ENCODE peak calls at places on chromosomes 4 and X, in five cellular contexts. A is neuronal stem cell, S is mesenchymal stem cell, O is trophoblast cell, T is H1. L is an unnamed sample.

GRCh38 chrX:64894454-64895038 is 81.7 kb downstream of the ZC4H2 start:
- DNase-seq in A (peak), T (peak), O (peak), S (peak), L (peak)

GRCh38 chrX:110178179-110178865 is 139.6 kb downstream of the AMMECR1 start:
- DNase-seq in T (no peak), O (no peak), S (no peak), A (no peak), L (no peak)

GRCh38 chr4:120754590-120754989 is 167.9 kb downstream of the PRDM5 start:
- DNase-seq in O (no peak), T (no peak), A (no peak), S (no peak), L (no peak)

GRCh38 chr4:4446434-4446833 is 59.5 kb downstream of the NSG1 start:
- DNase-seq in S (no peak), A (no peak), T (no peak), O (peak), L (no peak)

GRCh38 chrX:118727686-118728339 is 407 bp downstream of the IL13RA1 start:
- DNase-seq in A (no peak), O (peak), T (no peak), S (peak), L (no peak)

GRCh38 chr4:173506780-173507211 is 23.2 kb downstream of the HAND2 start:
- DNase-seq in S (no peak), T (no peak), O (no peak), A (no peak), L (peak)

GRCh38 chrX:78658851-78659744 is at the start of gene RTL3:
- DNase-seq in O (peak), S (peak), T (no peak), A (no peak), L (no peak)

GRCh38 chrX:6644411-6644810 is 109.5 kb upstream of the VCX3A start:
- DNase-seq in O (peak), T (no peak), S (no peak), A (no peak), L (no peak)

GRCh38 chr4:98555798-98556445 is 102.5 kb downstream of the TSPAN5 start:
- DNase-seq in T (no peak), O (no peak), S (no peak), A (no peak), L (no peak)

GRCh38 chrX:48569958-48570357 is 4.3 kb upstream of the RBM3 start:
- DNase-seq in O (no peak), S (no peak), A (no peak), T (no peak), L (no peak)

GRCh38 chr4:180280076-180280475 is 1963.1 kb upstream of the TENM3 start:
- DNase-seq in O (no peak), T (no peak), A (no peak), S (no peak), L (no peak)

GRCh38 chr4:177108708-177109107 is 201.0 kb upstream of the NEIL3 start:
- DNase-seq in S (peak), A (no peak), O (no peak), T (no peak), L (no peak)

GRCh38 chr4:47551682-47552081 is 66.6 kb downstream of the ATP10D start:
- DNase-seq in T (no peak), A (no peak), O (peak), S (peak), L (no peak)

GRCh38 chr4:170423137-170423536 is 333.4 kb upstream of the AADAT start:
- DNase-seq in A (no peak), T (no peak), O (no peak), S (peak), L (no peak)

GRCh38 chrX:153530411-153531145 is 13.1 kb downstream of the ATP2B3 start:
- DNase-seq in A (no peak), O (no peak), T (no peak), S (no peak), L (no peak)

GRCh38 chrX:15358533-15358932 is 23.2 kb upstream of the PIGA start:
- DNase-seq in T (no peak), S (no peak), A (no peak), O (no peak), L (no peak)

GRCh38 chrX:2854918-2855317 is 26.2 kb downstream of the GYG2 start:
- DNase-seq in A (no peak), S (no peak), T (no peak), O (no peak), L (no peak)

GRCh38 chr4:53928825-53929224 is 135.6 kb downstream of the CHIC2 start:
- DNase-seq in A (no peak), T (no peak), S (peak), O (no peak), L (no peak)

GRCh38 chr4:113941836-113942235 is 37.6 kb downstream of the ARSJ start:
- DNase-seq in T (no peak), S (no peak), O (peak), A (no peak), L (no peak)

GRCh38 chr4:48025005-48025404 is 8.4 kb downstream of the NIPAL1 start:
- DNase-seq in T (no peak), O (peak), A (no peak), S (peak), L (no peak)

GRCh38 chrX:130393451-130394074 is 8.1 kb upstream of the GPR119 start:
- DNase-seq in T (peak), A (no peak), O (peak), S (peak), L (peak)

GRCh38 chrX:46642145-46642544 is 68.6 kb downstream of the CHST7 start:
- DNase-seq in O (peak), T (no peak), A (no peak), S (peak), L (no peak)

GRCh38 chr4:58809948-58810347 is 1699.8 kb upstream of the IGFBP7 start:
- DNase-seq in A (no peak), T (no peak), O (peak), S (peak), L (no peak)

GRCh38 chr4:58808817-58809216 is 1698.6 kb upstream of the IGFBP7 start:
- DNase-seq in T (no peak), O (no peak), A (no peak), S (no peak), L (no peak)

GRCh38 chr4:58807843-58808605 is 1697.8 kb upstream of the IGFBP7 start:
- DNase-seq in A (no peak), S (peak), T (no peak), O (peak), L (no peak)

DNA sequence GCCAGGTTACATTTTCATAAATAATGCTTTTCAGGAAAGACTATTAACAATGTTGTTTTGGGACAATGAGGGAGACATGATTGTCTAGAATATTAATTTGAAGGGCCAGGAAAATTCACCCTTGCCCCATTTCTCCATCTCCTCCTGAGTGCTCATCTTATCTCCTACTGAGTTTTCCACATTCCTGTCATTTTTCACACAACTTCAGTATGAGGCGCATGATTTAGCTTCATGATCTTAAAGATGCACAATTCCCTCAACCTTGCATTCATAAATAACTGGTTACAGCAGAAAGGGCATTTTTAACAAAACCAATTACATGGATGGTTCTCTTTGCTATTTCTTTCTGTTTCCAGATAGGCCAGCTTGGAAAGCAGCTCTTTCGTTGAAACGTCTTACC is 1699.2 kb upstream of the IGFBP7 start:
- DNase-seq in O (peak), A (no peak), T (no peak), S (peak), L (no peak)
- H2BK12ac ChIP-seq in O (no peak), A (no peak), T (no peak), S (no peak), L (no peak)

GRCh38 chr4:158161561-158162354 is 11.1 kb downstream of the GASK1B start:
- DNase-seq in T (no peak), A (no peak), O (peak), S (peak), L (no peak)
- H2AK5ac ChIP-seq in T (no peak), A (no peak), O (no peak), S (peak), L (no peak)

DNA sequence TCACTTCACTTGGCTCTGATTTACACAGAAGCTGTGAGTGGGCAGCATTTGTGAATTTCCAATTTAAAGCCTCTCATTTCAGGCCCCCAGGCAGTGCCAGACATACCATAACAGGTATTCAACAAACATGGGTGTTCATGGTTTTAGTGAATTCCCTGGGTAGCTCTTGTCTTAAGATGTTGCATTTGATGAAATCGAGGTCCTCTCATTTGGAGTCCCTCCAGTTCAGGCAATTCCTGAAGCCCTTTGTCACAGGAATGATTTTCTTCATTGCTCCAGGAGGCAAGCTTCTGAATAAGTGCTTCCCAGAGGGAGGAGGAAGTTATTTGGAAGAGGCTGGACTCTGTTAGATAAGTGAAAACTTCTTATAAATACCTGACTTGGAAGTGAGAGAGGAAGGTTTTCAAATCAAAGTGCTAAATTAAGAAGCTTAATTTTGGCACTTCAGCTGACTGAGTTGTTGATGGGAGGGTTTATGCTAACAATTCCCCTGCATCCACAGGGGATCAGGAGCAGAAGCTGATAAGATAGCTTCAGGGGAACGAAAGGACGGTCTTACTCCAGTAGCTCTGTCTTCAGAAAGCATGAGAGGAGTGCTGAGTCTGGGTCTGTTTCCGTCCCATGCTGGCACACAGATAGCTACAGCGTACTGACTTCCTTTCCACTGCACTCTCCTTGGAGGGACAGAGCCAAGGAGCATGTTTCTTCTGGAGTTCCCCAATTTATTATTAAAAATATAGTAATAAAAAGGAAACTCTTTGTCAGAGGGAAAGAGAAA is 543.1 kb downstream of the GBA3 start:
- DNase-seq in A (no peak), T (no peak), O (no peak), S (no peak), L (no peak)
- H3K4me2 ChIP-seq in A (no peak), T (no peak), O (no peak), S (no peak), L (no peak)

GRCh38 chr4:24102621-24103020 is 212.8 kb upstream of the PPARGC1A start:
- DNase-seq in S (no peak), A (no peak), O (no peak), T (no peak), L (no peak)
- H2BK12ac ChIP-seq in S (no peak), A (no peak), O (no peak), T (no peak), L (no peak)

GRCh38 chr4:150316332-150317205 is 238.3 kb downstream of the DCLK2 start:
- DNase-seq in T (no peak), O (no peak), S (no peak), A (no peak), L (no peak)

GRCh38 chr4:150318527-150318926 is 240.3 kb downstream of the DCLK2 start:
- DNase-seq in S (no peak), A (no peak), O (no peak), T (no peak), L (no peak)

GRCh38 chr4:150323551-150324325 is 245.5 kb downstream of the DCLK2 start:
- DNase-seq in T (no peak), S (peak), O (no peak), A (no peak), L (peak)

GRCh38 chr4:150318971-150319370 is 240.7 kb downstream of the DCLK2 start:
- DNase-seq in S (no peak), O (no peak), T (no peak), A (no peak), L (no peak)

GRCh38 chr4:150321113-150321512 is 242.9 kb downstream of the DCLK2 start:
- DNase-seq in A (no peak), T (no peak), O (no peak), S (no peak), L (no peak)
- H2AK5ac ChIP-seq in A (no peak), T (no peak), O (no peak), S (no peak), L (no peak)

DNA sequence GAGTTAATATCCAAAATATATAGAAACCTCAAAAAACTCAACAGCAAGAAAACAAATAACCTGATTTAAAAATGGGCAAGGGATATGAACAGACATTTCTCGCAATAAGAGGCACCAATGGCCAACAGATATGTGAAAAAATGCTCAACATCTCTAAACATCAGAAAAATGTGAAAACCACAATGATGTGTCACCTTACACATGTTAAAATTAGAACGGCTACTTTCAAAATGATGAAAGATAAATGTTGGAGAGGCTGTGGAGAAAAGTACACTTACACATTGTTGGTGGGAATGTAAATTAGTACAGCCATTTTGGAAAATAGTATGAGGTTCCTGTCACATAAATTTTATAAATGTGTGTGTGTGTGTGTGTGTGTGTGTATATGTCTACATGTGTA is 731.3 kb downstream of the DMD start:
- DNase-seq in S (peak), O (no peak), T (no peak), A (no peak), L (no peak)
- H3K4me2 ChIP-seq in S (no peak), O (no peak), T (no peak), A (no peak), L (no peak)

GRCh38 chr4:185341377-185341776 is 54.3 kb downstream of the LRP2BP start:
- DNase-seq in O (no peak), S (no peak), A (no peak), T (no peak), L (no peak)
- H2BK12ac ChIP-seq in O (no peak), S (no peak), A (no peak), T (no peak), L (no peak)